ENCODE peak calls at places on chromosomes 1 and 21, in nine cellular contexts. B is fibroblast of lung, D is GM12865, A is IMR-90, P is progenitor cell of endocrine pancreas, N is pancreas, R is brain microvascular endothelial cell, F is RWPE1, Q is HCT116. Z is an unnamed sample.

GRCh38 chr21:35178098-35178497 is 129.0 kb upstream of the RUNX1 start:
- DNase-seq in B (no peak), D (no peak), A (peak), P (no peak), N (no peak), R (no peak), F (no peak), Q (no peak), Z (no peak)

GRCh38 chr1:217620814-217621213 is 10.1 kb downstream of the GPATCH2 start:
- DNase-seq in B (no peak), D (peak), A (no peak), P (no peak), N (no peak), R (no peak), F (no peak), Q (no peak), Z (no peak)

GRCh38 chr1:8077602-8078001 is 51.5 kb upstream of the ERRFI1 start:
- DNase-seq in B (peak), D (no peak), A (no peak), P (no peak), N (no peak), R (no peak), F (no peak), Q (no peak), Z (no peak)

GRCh38 chr1:187313115-187313514 is 484.4 kb downstream of the PLA2G4A start:
- DNase-seq in B (peak), D (peak), A (no peak), P (no peak), N (no peak), R (no peak), F (no peak), Q (no peak), Z (no peak)

GRCh38 chr1:6874298-6874697 is 89.0 kb downstream of the CAMTA1 start:
- DNase-seq in B (no peak), D (no peak), A (no peak), P (no peak), N (no peak), R (no peak), F (no peak), Q (no peak), Z (no peak)

GRCh38 chr1:161176468-161177111 is 717 bp downstream of the B4GALT3 start:
- DNase-seq in B (no peak), D (no peak), A (no peak), P (no peak), N (no peak), R (no peak), F (peak), Q (no peak), Z (no peak)

GRCh38 chr1:24801169-24801568 is 55.9 kb downstream of the CLIC4 start:
- DNase-seq in B (no peak), D (no peak), A (no peak), P (no peak), N (no peak), R (no peak), F (no peak), Q (no peak), Z (no peak)

GRCh38 chr1:32208463-32208862 is 426 bp upstream of the DCDC2B start:
- DNase-seq in B (no peak), D (no peak), A (no peak), P (no peak), N (no peak), R (no peak), F (no peak), Q (no peak), Z (no peak)

GRCh38 chr1:71357708-71358107 is 276.9 kb upstream of the ZRANB2 start:
- DNase-seq in B (no peak), D (no peak), A (no peak), P (no peak), N (no peak), R (no peak), F (no peak), Q (no peak), Z (no peak)

GRCh38 chr1:56838726-56839125 is 15.9 kb upstream of the C8A start:
- DNase-seq in B (peak), D (no peak), A (peak), P (no peak), N (no peak), R (peak), F (no peak), Q (no peak), Z (no peak)

GRCh38 chr1:220300442-220301121 is 28.3 kb upstream of the RAB3GAP2 start:
- DNase-seq in B (peak), D (no peak), A (peak), P (no peak), N (no peak), R (peak), F (peak), Q (no peak), Z (peak)

GRCh38 chr1:19469004-19469403 is 16.3 kb downstream of the CAPZB start:
- DNase-seq in B (no peak), D (no peak), A (no peak), P (no peak), N (no peak), R (no peak), F (no peak), Q (no peak), Z (no peak)

GRCh38 chr1:227918083-227918700 is 29.5 kb downstream of the WNT9A start:
- DNase-seq in B (no peak), D (no peak), A (no peak), P (no peak), N (no peak), R (no peak), F (no peak), Q (no peak), Z (no peak)

GRCh38 chr1:199821029-199821779 is 206.3 kb upstream of the NR5A2 start:
- DNase-seq in B (no peak), D (no peak), A (no peak), P (no peak), N (no peak), R (no peak), F (no peak), Q (no peak), Z (no peak)

GRCh38 chr1:83702349-83702748 is 296.6 kb downstream of the TTLL7 start:
- DNase-seq in B (no peak), D (no peak), A (no peak), P (no peak), N (no peak), R (no peak), F (no peak), Q (no peak), Z (no peak)

GRCh38 chr1:83705091-83705490 is 293.8 kb downstream of the TTLL7 start:
- DNase-seq in B (no peak), D (no peak), A (no peak), P (no peak), N (no peak), R (no peak), F (no peak), Q (no peak), Z (no peak)

GRCh38 chr1:83701396-83701795 is 297.5 kb downstream of the TTLL7 start:
- DNase-seq in B (no peak), D (no peak), A (no peak), P (no peak), N (no peak), R (no peak), F (no peak), Q (no peak), Z (no peak)

GRCh38 chr1:83706354-83706938 is 292.5 kb downstream of the TTLL7 start:
- DNase-seq in B (no peak), D (no peak), A (no peak), P (no peak), N (no peak), R (no peak), F (no peak), Q (no peak), Z (no peak)

DNA sequence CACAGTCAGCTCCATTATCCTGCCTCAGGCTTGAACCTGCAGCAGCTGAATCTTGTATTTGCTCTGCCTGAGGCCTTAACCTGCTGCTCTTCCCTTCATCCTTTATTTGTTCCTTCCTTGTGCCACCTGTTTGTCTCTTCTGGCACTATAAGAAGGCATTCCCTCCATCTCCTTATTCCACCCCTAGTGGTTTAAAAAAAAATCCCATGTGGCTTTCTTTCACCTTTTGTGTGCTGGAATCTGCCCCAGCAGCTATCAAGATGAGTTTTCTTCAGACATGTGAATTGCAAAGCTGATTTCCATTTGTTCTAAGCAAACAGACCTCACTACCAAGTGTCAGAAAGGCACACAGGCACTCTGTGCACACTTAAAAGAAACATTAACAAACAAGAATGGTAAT is 294.6 kb downstream of the TTLL7 start:
- DNase-seq in B (no peak), D (no peak), A (no peak), P (no peak), N (no peak), R (no peak), F (no peak), Q (no peak), Z (no peak)
- TF ChIP-seq CTCF in B (no peak), D (no peak), A (no peak), P (peak), N (no peak), R (no peak), F (no peak), Q (no peak), Z (peak)

GRCh38 chr1:205810448-205811157 is 2.4 kb downstream of the SLC41A1 start:
- DNase-seq in B (no peak), D (no peak), A (no peak), P (no peak), N (no peak), R (peak), F (no peak), Q (no peak), Z (no peak)
- TF ChIP-seq CTCF in B (peak), D (no peak), A (peak), P (peak), N (no peak), R (peak), F (no peak), Q (no peak), Z (no peak)

DNA sequence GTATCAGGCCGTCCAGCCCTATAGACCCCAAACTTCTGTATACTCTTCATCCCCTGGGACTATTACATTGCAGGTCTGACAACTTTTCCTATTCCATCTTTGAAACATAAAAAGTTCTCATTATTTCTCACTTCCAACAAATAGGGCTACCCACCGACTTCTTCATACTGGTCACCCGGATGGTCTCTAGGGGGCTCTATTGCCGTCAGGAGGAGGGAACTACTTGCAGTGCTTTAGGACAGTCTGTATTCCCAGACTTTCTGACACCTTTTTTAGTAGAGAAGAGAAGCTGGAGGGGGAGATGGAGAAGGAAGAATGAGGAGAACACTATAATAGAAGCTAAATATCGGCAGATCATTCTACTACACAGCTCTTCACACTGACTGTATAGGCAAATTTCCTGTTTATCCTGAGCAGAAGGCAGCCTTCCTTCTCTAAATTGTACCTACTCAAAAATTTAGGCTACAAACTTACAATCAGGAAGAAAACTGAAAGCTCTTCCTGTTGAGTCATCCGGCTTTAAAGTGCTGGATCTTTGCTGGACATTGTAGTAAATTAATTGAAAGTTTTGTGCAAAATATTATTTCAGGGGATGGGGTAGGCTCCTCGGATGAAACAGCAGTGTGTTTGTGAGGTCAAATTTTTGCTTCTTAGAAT is 54.6 kb downstream of the CDC7 start:
- DNase-seq in B (no peak), D (no peak), A (peak), P (no peak), N (no peak), R (no peak), F (peak), Q (no peak), Z (no peak)
- TF ChIP-seq CTCF in B (no peak), D (no peak), A (peak), P (peak), N (no peak), R (peak), F (no peak), Q (peak), Z (no peak)

GRCh38 chr1:65449214-65449823 is 28.9 kb downstream of the LEPR start:
- DNase-seq in B (no peak), D (no peak), A (no peak), P (no peak), N (no peak), R (no peak), F (no peak), Q (no peak), Z (no peak)
- TF ChIP-seq CTCF in B (no peak), D (no peak), A (no peak), P (peak), N (no peak), R (peak), F (no peak), Q (peak), Z (no peak)

DNA sequence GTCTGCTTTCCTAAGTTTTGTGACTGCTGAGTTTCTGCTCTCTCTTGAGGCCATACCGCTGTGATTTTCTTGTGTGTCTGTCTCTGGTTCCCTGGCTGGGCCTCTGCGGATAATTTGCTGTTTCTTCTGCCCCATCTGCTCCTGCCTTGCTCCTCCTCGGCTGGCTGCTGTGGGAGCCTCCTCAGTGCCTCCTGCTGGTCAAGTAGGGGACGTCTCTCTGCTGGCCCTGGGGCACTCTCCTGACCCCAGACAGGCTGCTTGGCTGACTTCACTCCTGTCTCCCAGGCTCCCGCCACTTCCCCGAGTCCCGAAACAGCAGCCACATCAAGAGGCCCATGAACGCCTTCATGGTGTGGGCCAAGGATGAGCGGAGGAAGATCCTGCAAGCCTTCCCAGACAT is 28.5 kb downstream of the ETNK2 start:
- DNase-seq in B (no peak), D (peak), A (peak), P (no peak), N (no peak), R (no peak), F (no peak), Q (no peak), Z (no peak)
- TF ChIP-seq CTCF in B (peak), D (peak), A (peak), P (peak), N (no peak), R (peak), F (no peak), Q (peak), Z (no peak)

DNA sequence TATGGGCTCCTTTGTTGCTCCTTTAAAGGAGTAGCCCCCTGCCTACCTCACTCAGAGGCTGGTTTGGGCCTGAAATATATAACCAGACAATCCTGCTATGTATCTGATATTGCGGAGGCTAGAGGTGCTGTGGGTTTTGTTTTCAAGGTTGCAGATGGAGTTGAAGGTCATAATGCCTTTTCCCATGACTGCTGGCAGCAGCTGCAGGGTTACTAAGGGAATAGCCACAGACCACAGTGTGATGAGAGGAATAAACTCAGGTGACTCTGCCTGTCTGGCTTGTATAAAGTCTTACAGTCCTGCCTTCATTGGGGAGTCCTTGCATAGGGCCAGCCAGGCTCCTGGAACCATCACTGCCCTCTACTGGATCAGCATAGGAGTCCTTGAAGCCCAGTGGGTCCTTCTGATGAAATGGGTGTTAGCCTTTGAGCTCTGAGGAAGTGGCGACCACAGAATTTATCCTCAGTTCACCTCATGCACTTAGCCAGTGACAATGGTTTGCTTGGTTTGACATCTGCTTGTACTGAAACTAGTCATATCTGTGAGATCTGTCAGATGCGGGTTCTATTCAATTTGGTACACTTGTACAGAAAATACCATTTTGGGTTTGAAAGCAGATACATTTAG is 174.4 kb upstream of the HMCN1 start:
- DNase-seq in B (peak), D (peak), A (peak), P (no peak), N (no peak), R (peak), F (peak), Q (peak), Z (no peak)
- TF ChIP-seq CTCF in B (peak), D (peak), A (peak), P (peak), N (no peak), R (peak), F (no peak), Q (peak), Z (no peak)

GRCh38 chr1:204345425-204345824 is 14.3 kb downstream of the PLEKHA6 start:
- DNase-seq in B (no peak), D (no peak), A (no peak), P (no peak), N (no peak), R (no peak), F (no peak), Q (no peak), Z (no peak)
- TF ChIP-seq CTCF in B (no peak), D (no peak), A (no peak), P (no peak), N (no peak), R (no peak), F (no peak), Q (no peak), Z (no peak)

Z was measured in mesothelial cell of epicardium.